ENCODE peak calls at places on chromosomes 5 and 9, in six cellular contexts. K is body of pancreas, Z is left ventricle myocardium inferior, Q is aorta, M is right cardiac atrium, W is IMR-90. R is an unnamed sample. For H3K27me3, the result is how much of the 10 kb centered on the place peaks cover.

GRCh38 chr9:99431103-99431502 is 209.0 kb downstream of the SEC61B start:
- DNase-seq in Q (no peak), W (peak), Z (no peak), K (no peak), M (no peak), R (peak)

GRCh38 chr9:21505425-21506179 is 23.5 kb upstream of the IFNE start:
- DNase-seq in K (no peak), Z (no peak), M (no peak), W (peak), Q (no peak), R (peak)

GRCh38 chr9:92151691-92152393 is 36.6 kb upstream of the SPTLC1 start:
- DNase-seq in W (peak), Q (no peak), Z (peak), K (peak), M (no peak), R (peak)

GRCh38 chr9:130459941-130460340 is 15.2 kb downstream of the ASS1 start:
- DNase-seq in W (no peak), Q (no peak), Z (no peak), M (no peak), K (no peak), R (no peak)

GRCh38 chr9:128947423-128948310 is at the start of the genes DOLK and NUP188:
- DNase-seq in M (peak), K (peak), Q (peak), Z (peak), W (peak), R (peak)

GRCh38 chr5:143170104-143170503 is 233.4 kb downstream of the NR3C1 start:
- DNase-seq in K (no peak), Z (no peak), W (no peak), Q (no peak), M (no peak), R (no peak)

GRCh38 chr5:142015781-142016533 is 3.1 kb upstream of the GNPDA1 start:
- DNase-seq in W (peak), Q (no peak), K (no peak), M (no peak), Z (no peak), R (peak)

GRCh38 chr5:41843456-41844112 is 26.6 kb downstream of the OXCT1 start:
- DNase-seq in Q (no peak), W (peak), M (no peak), Z (no peak), K (peak), R (peak)

GRCh38 chr9:113785334-113785733 is 90.8 kb upstream of the ZNF618 start:
- DNase-seq in Q (peak), Z (peak), M (peak), W (no peak), K (peak), R (no peak)

GRCh38 chr9:8733096-8733954 is 933.7 kb upstream of the DMAC1 start:
- DNase-seq in W (no peak), Z (peak), M (peak), K (no peak), Q (peak), R (no peak)

GRCh38 chr5:6818594-6819512 is 105.6 kb downstream of the TENT4A start:
- DNase-seq in W (no peak), Z (no peak), M (no peak), Q (no peak), K (no peak), R (peak)

GRCh38 chr5:65721775-65722574 is at the start of the genes NLN and SGTB:
- DNase-seq in K (peak), M (peak), Q (peak), W (peak), Z (peak), R (peak)

GRCh38 chr5:41851116-41851515 is 19.1 kb downstream of the OXCT1 start:
- DNase-seq in K (no peak), W (no peak), M (no peak), Z (no peak), Q (no peak), R (no peak)

GRCh38 chr5:65874241-65874640 is 52.1 kb upstream of the ERBIN start:
- DNase-seq in K (no peak), Q (no peak), Z (no peak), M (no peak), W (peak), R (peak)

GRCh38 chr9:31272456-31273295 is 1111.8 kb upstream of the ACO1 start:
- DNase-seq in Q (no peak), W (no peak), Z (no peak), K (no peak), M (no peak), R (peak)

GRCh38 chr9:37325778-37326177 is 96.7 kb upstream of the GRHPR start:
- DNase-seq in M (no peak), K (no peak), W (peak), Q (no peak), Z (no peak), R (peak)

GRCh38 chr5:142748568-142749249 is 21.5 kb upstream of the ARHGAP26 start:
- DNase-seq in K (peak), M (no peak), Q (no peak), Z (peak), W (no peak), R (peak)

GRCh38 chr5:108136493-108136892 is 245.4 kb downstream of the FBXL17 start:
- DNase-seq in M (no peak), Q (no peak), W (no peak), K (no peak), Z (no peak), R (no peak)

GRCh38 chr5:23893561-23893960 is 386.2 kb downstream of the PRDM9 start:
- DNase-seq in W (no peak), M (no peak), Q (no peak), K (no peak), Z (no peak), R (no peak)

GRCh38 chr5:173534664-173535063 is 81.8 kb downstream of the BOD1 start:
- DNase-seq in M (no peak), K (no peak), Z (no peak), Q (no peak), W (no peak), R (no peak)

GRCh38 chr5:91690921-91691320 is 307.8 kb upstream of the ARRDC3 start:
- DNase-seq in M (no peak), K (no peak), W (no peak), Z (no peak), Q (no peak), R (peak)

GRCh38 chr5:456351-457194 is 13.6 kb downstream of the EXOC3 start:
- DNase-seq in Q (peak), K (no peak), M (no peak), Z (peak), W (no peak), R (no peak)

GRCh38 chr5:85648495-85648894 is 969.2 kb upstream of the COX7C start:
- DNase-seq in K (no peak), Z (no peak), Q (no peak), M (no peak), W (no peak), R (no peak)

GRCh38 chr5:170216262-170216864 is 16.4 kb upstream of the C5orf58 start:
- DNase-seq in M (no peak), W (peak), K (no peak), Z (no peak), Q (no peak), R (peak)

GRCh38 chr9:93510041-93510440 is 56.7 kb upstream of the FAM120AOS start:
- DNase-seq in W (no peak), K (no peak), M (no peak), Q (no peak), Z (no peak), R (no peak)

GRCh38 chr9:83537331-83538171 is 650 bp downstream of the FRMD3 start:
- DNase-seq in M (no peak), Z (peak), Q (no peak), K (no peak), W (no peak), R (no peak)

GRCh38 chr9:83536332-83536731 is 1.9 kb downstream of the FRMD3 start:
- DNase-seq in M (no peak), Z (no peak), W (no peak), K (no peak), Q (no peak), R (no peak)

GRCh38 chr9:83538172-83538889 is at the start of gene FRMD3:
- DNase-seq in Q (peak), W (peak), M (peak), K (peak), Z (peak), R (peak)

GRCh38 chr9:83533296-83533695 is 4.9 kb downstream of the FRMD3 start:
- DNase-seq in M (no peak), W (no peak), Q (no peak), Z (no peak), K (no peak), R (no peak)

GRCh38 chr9:83535736-83536135 is 2.5 kb downstream of the FRMD3 start:
- DNase-seq in K (no peak), W (no peak), Z (no peak), Q (no peak), M (no peak), R (no peak)
- H3K27me3 ChIP-seq in K (under half), W (under half), Z (under half), Q (under half), M (under half), R (under half)

GRCh38 chr9:35745569-35745968 is 3.5 kb downstream of the GBA2 start:
- DNase-seq in Q (no peak), W (no peak), M (no peak), K (no peak), Z (no peak), R (no peak)

GRCh38 chr9:35740243-35740642 is 7.8 kb downstream of the CREB3 start:
- DNase-seq in Z (no peak), M (no peak), Q (no peak), K (peak), W (no peak), R (no peak)

GRCh38 chr9:35741740-35742139 is 7.3 kb downstream of the GBA2 start:
- DNase-seq in K (peak), M (no peak), Z (no peak), W (no peak), Q (no peak), R (no peak)

GRCh38 chr9:35746583-35746982 is 2.4 kb downstream of the GBA2 start:
- DNase-seq in W (no peak), Z (no peak), K (peak), Q (no peak), M (no peak), R (peak)

DNA sequence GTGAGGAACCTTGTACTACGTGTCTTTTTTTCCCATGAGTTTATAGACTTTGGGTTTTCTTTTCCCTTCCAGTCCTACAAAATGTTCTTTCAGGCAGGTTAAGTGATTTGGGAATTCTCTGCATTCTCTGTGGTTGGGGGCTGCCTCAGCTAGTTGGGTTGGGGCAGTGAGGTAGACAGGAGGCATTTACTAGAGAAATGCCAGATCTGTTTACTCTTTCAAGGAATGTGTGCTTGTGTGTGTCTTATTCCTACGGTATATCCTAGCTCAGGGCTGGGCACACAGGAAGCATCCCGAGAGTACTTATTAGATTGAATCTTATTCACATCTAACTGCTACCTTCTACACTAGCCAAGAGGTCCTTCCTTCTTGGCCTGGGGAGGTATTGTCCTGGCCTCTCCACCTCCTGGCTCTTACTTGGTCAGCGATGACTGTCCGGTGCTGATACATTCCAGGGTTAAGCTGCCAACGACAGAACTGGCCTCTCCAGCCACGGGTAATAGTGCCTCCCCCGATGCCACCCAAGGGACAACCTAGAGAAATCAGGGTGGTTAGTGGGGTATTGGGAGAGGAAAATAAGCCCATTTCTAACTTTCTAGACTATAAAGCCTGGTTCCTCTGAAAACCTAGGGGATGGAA is 5.0 kb downstream of the GBA2 start:
- DNase-seq in M (no peak), Q (no peak), W (no peak), Z (no peak), K (peak), R (no peak)
- H3K27me3 ChIP-seq in M (under half), Q (under half), W (under half), Z (under half), K (under half), R (under half)

GRCh38 chr5:77211691-77212047 is 1.2 kb downstream of the PDE8B start:
- DNase-seq in W (no peak), Z (no peak), M (no peak), Q (no peak), K (no peak), R (no peak)

GRCh38 chr5:77214151-77214550 is 3.7 kb downstream of the PDE8B start:
- DNase-seq in Q (no peak), K (no peak), W (no peak), M (no peak), Z (no peak), R (no peak)

GRCh38 chr5:77210091-77211012 is at the start of gene PDE8B:
- DNase-seq in M (no peak), K (no peak), Z (no peak), W (no peak), Q (no peak), R (no peak)

GRCh38 chr5:77211013-77211690 is 672 bp downstream of the PDE8B start:
- DNase-seq in Q (no peak), Z (no peak), K (no peak), W (no peak), M (no peak), R (no peak)

DNA sequence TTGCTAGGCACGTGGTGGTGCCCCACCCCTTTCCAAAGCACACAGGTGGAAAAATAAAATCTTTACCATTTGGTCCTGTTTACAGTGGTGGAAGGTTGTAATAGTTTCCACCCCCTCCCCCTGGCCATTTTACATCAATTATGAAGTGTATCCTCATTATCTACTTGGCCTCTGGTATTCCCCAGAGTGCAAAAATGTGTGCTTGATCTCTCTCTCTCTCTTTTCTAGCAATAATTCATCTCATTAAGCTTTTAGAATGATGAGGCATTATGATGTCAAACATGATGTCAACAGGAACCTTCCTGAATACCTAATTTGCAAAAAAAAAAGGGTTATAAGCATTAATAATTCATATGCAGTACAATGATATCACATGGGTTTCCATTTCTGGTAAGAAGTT is 3.1 kb downstream of the PDE8B start:
- DNase-seq in K (no peak), W (no peak), M (no peak), Q (no peak), Z (no peak), R (no peak)
- H3K27me3 ChIP-seq in K (under half), W (half or more), M (under half), Q (under half), Z (half or more), R (under half)

GRCh38 chr9:973295-973842 is 3.1 kb upstream of the DMRT3 start:
- DNase-seq in Z (no peak), M (no peak), Q (no peak), W (no peak), K (no peak), R (no peak)

GRCh38 chr9:975740-976257 is 656 bp upstream of the DMRT3 start:
- DNase-seq in K (no peak), Q (no peak), W (no peak), M (no peak), Z (no peak), R (no peak)

GRCh38 chr9:974993-975739 is 1.3 kb upstream of the DMRT3 start:
- DNase-seq in W (no peak), K (no peak), Q (no peak), M (no peak), Z (no peak), R (no peak)

GRCh38 chr9:972512-973294 is 3.8 kb upstream of the DMRT3 start:
- DNase-seq in M (no peak), W (no peak), Q (no peak), Z (no peak), K (no peak), R (no peak)

GRCh38 chr9:974064-974992 is 2.1 kb upstream of the DMRT3 start:
- DNase-seq in K (no peak), Q (no peak), Z (no peak), M (no peak), W (no peak), R (no peak)
- H3K27me3 ChIP-seq in K (under half), Q (under half), Z (half or more), M (under half), W (half or more), R (under half)

GRCh38 chr5:35209862-35210261 is 20.4 kb downstream of the PRLR start:
- DNase-seq in Z (no peak), K (no peak), Q (no peak), M (no peak), W (no peak), R (no peak)
- H3K27me3 ChIP-seq in Z (under half), K (under half), Q (under half), M (under half), W (under half), R (under half)

GRCh38 chr5:2201832-2202231 is 319.1 kb upstream of the IRX4 start:
- DNase-seq in K (no peak), Z (no peak), W (no peak), M (no peak), Q (no peak), R (no peak)
- H3K27me3 ChIP-seq in K (under half), Z (half or more), W (under half), M (under half), Q (under half), R (under half)